ENCODE peak calls at places on chromosomes 6 and 20, in seven cellular contexts. One of them, this sample, is unnamed.

GRCh38 chr20:4811661-4812181 is 90.0 kb downstream of the PRND start:
- DNase-seq in dorsolateral prefrontal cortex: peak; percentile 51
- DNase-seq in CD14-positive monocyte: peak; percentile 90
- DNase-seq in OCI-LY7: peak; percentile 82
- DNase-seq in brain microvascular endothelial cell: no peak
- DNase-seq in astrocyte of the cerebellum: no peak
- DNase-seq in IMR-90: no peak
- DNase-seq in this sample: peak; percentile 41

GRCh38 chr6:6812427-6812826 is 223.9 kb downstream of the LY86 start:
- DNase-seq in dorsolateral prefrontal cortex: no peak
- DNase-seq in CD14-positive monocyte: no peak
- DNase-seq in OCI-LY7: no peak
- DNase-seq in brain microvascular endothelial cell: no peak
- DNase-seq in astrocyte of the cerebellum: no peak
- DNase-seq in IMR-90: no peak
- DNase-seq in this sample: no peak

GRCh38 chr6:136685540-136686108 is 106.7 kb downstream of the MAP3K5 start:
- DNase-seq in dorsolateral prefrontal cortex: no peak
- DNase-seq in CD14-positive monocyte: no peak
- DNase-seq in OCI-LY7: no peak
- DNase-seq in brain microvascular endothelial cell: no peak
- DNase-seq in astrocyte of the cerebellum: no peak
- DNase-seq in IMR-90: peak; percentile 21
- DNase-seq in this sample: no peak

GRCh38 chr6:84801250-84801649 is 36.9 kb upstream of the TBX18 start:
- DNase-seq in dorsolateral prefrontal cortex: no peak
- DNase-seq in CD14-positive monocyte: no peak
- DNase-seq in OCI-LY7: no peak
- DNase-seq in brain microvascular endothelial cell: no peak
- DNase-seq in astrocyte of the cerebellum: no peak
- DNase-seq in IMR-90: no peak
- DNase-seq in this sample: no peak

GRCh38 chr6:16758163-16758975 is 2.9 kb downstream of the ATXN1 start:
- DNase-seq in dorsolateral prefrontal cortex: no peak
- DNase-seq in CD14-positive monocyte: no peak
- DNase-seq in OCI-LY7: no peak
- DNase-seq in brain microvascular endothelial cell: no peak
- DNase-seq in astrocyte of the cerebellum: no peak
- DNase-seq in IMR-90: no peak
- DNase-seq in this sample: no peak

GRCh38 chr6:9699890-9700289 is 715.0 kb downstream of the TFAP2A start:
- DNase-seq in dorsolateral prefrontal cortex: peak; percentile 37
- DNase-seq in CD14-positive monocyte: no peak
- DNase-seq in OCI-LY7: no peak
- DNase-seq in brain microvascular endothelial cell: no peak
- DNase-seq in astrocyte of the cerebellum: no peak
- DNase-seq in IMR-90: no peak
- DNase-seq in this sample: no peak

GRCh38 chr6:89359561-89359960 is 7.0 kb upstream of the UBE2J1 start:
- DNase-seq in dorsolateral prefrontal cortex: no peak
- DNase-seq in CD14-positive monocyte: no peak
- DNase-seq in OCI-LY7: no peak
- DNase-seq in brain microvascular endothelial cell: no peak
- DNase-seq in astrocyte of the cerebellum: no peak
- DNase-seq in IMR-90: no peak
- DNase-seq in this sample: no peak

GRCh38 chr6:163741743-163742363 is 327.3 kb downstream of the QKI start:
- DNase-seq in dorsolateral prefrontal cortex: no peak
- DNase-seq in CD14-positive monocyte: no peak
- DNase-seq in OCI-LY7: no peak
- DNase-seq in brain microvascular endothelial cell: no peak
- DNase-seq in astrocyte of the cerebellum: no peak
- DNase-seq in IMR-90: no peak
- DNase-seq in this sample: no peak

GRCh38 chr6:89281779-89282246 is 33.3 kb downstream of the GABRR2 start:
- DNase-seq in dorsolateral prefrontal cortex: no peak
- DNase-seq in CD14-positive monocyte: peak; percentile 69
- DNase-seq in OCI-LY7: peak; percentile 58
- DNase-seq in brain microvascular endothelial cell: peak; percentile 29
- DNase-seq in astrocyte of the cerebellum: no peak
- DNase-seq in IMR-90: peak; percentile 42
- DNase-seq in this sample: no peak

GRCh38 chr20:2283706-2284423 is 11.9 kb upstream of the TGM3 start:
- DNase-seq in dorsolateral prefrontal cortex: no peak
- DNase-seq in CD14-positive monocyte: no peak
- DNase-seq in OCI-LY7: no peak
- DNase-seq in brain microvascular endothelial cell: no peak
- DNase-seq in astrocyte of the cerebellum: no peak
- DNase-seq in IMR-90: no peak
- DNase-seq in this sample: no peak

GRCh38 chr20:44942264-44942973 is 17.8 kb downstream of the TOMM34 start:
- DNase-seq in dorsolateral prefrontal cortex: no peak
- DNase-seq in CD14-positive monocyte: no peak
- DNase-seq in OCI-LY7: no peak
- DNase-seq in brain microvascular endothelial cell: no peak
- DNase-seq in astrocyte of the cerebellum: no peak
- DNase-seq in IMR-90: no peak
- DNase-seq in this sample: no peak
- TF ChIP-seq CTCF in dorsolateral prefrontal cortex: no peak
- TF ChIP-seq CTCF in CD14-positive monocyte: no peak
- TF ChIP-seq CTCF in OCI-LY7: no peak
- TF ChIP-seq CTCF in brain microvascular endothelial cell: peak; percentile 25
- TF ChIP-seq CTCF in astrocyte of the cerebellum: no peak
- TF ChIP-seq CTCF in IMR-90: no peak
- TF ChIP-seq CTCF in this sample: no peak

GRCh38 chr6:2596222-2596621 is 154.5 kb downstream of the MYLK4 start:
- DNase-seq in dorsolateral prefrontal cortex: no peak
- DNase-seq in CD14-positive monocyte: no peak
- DNase-seq in OCI-LY7: peak; percentile 11
- DNase-seq in brain microvascular endothelial cell: no peak
- DNase-seq in astrocyte of the cerebellum: no peak
- DNase-seq in IMR-90: no peak
- DNase-seq in this sample: no peak
- TF ChIP-seq CTCF in dorsolateral prefrontal cortex: no peak
- TF ChIP-seq CTCF in CD14-positive monocyte: no peak
- TF ChIP-seq CTCF in OCI-LY7: peak; percentile 69
- TF ChIP-seq CTCF in brain microvascular endothelial cell: peak; percentile 56
- TF ChIP-seq CTCF in astrocyte of the cerebellum: no peak
- TF ChIP-seq CTCF in IMR-90: no peak
- TF ChIP-seq CTCF in this sample: peak; percentile 33

DNA sequence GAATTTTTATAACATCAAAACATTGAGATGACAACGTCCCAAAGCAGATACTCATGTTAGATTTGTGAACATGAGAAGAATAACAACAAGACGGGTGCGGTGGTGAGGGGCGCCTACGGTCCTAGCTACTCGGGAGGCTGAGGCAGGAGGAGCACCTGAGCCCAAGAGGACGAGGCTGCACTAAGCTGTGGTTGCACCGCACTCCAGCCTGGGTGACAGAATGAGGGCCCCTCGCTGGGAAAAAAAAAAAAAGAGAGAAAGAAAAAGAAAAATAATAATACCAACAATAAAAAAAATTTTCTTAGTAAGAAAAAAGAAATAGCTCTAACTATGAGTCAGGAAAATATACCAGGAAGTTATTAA is 15.1 kb downstream of the TCFL5 start:
- DNase-seq in dorsolateral prefrontal cortex: no peak
- DNase-seq in CD14-positive monocyte: no peak
- DNase-seq in OCI-LY7: no peak
- DNase-seq in brain microvascular endothelial cell: no peak
- DNase-seq in astrocyte of the cerebellum: no peak
- DNase-seq in IMR-90: no peak
- DNase-seq in this sample: no peak
- TF ChIP-seq CTCF in dorsolateral prefrontal cortex: no peak
- TF ChIP-seq CTCF in CD14-positive monocyte: no peak
- TF ChIP-seq CTCF in OCI-LY7: no peak
- TF ChIP-seq CTCF in brain microvascular endothelial cell: no peak
- TF ChIP-seq CTCF in astrocyte of the cerebellum: no peak
- TF ChIP-seq CTCF in IMR-90: no peak
- TF ChIP-seq CTCF in this sample: no peak

GRCh38 chr6:31711233-31711632 is 3.9 kb upstream of the LY6G6D start:
- DNase-seq in dorsolateral prefrontal cortex: no peak
- DNase-seq in CD14-positive monocyte: no peak
- DNase-seq in OCI-LY7: no peak
- DNase-seq in brain microvascular endothelial cell: no peak
- DNase-seq in astrocyte of the cerebellum: no peak
- DNase-seq in IMR-90: no peak
- DNase-seq in this sample: no peak

GRCh38 chr6:31713465-31713864 is 1.7 kb upstream of the LY6G6D start:
- DNase-seq in dorsolateral prefrontal cortex: no peak
- DNase-seq in CD14-positive monocyte: no peak
- DNase-seq in OCI-LY7: no peak
- DNase-seq in brain microvascular endothelial cell: no peak
- DNase-seq in astrocyte of the cerebellum: no peak
- DNase-seq in IMR-90: no peak
- DNase-seq in this sample: no peak

GRCh38 chr6:31713991-31714684 is 1.0 kb upstream of the LY6G6D start:
- DNase-seq in dorsolateral prefrontal cortex: no peak
- DNase-seq in CD14-positive monocyte: no peak
- DNase-seq in OCI-LY7: no peak
- DNase-seq in brain microvascular endothelial cell: no peak
- DNase-seq in astrocyte of the cerebellum: no peak
- DNase-seq in IMR-90: no peak
- DNase-seq in this sample: no peak

GRCh38 chr6:31710490-31711219 is 4.0 kb downstream of the LY6G6F start:
- DNase-seq in dorsolateral prefrontal cortex: no peak
- DNase-seq in CD14-positive monocyte: no peak
- DNase-seq in OCI-LY7: no peak
- DNase-seq in brain microvascular endothelial cell: no peak
- DNase-seq in astrocyte of the cerebellum: no peak
- DNase-seq in IMR-90: no peak
- DNase-seq in this sample: no peak

GRCh38 chr6:31712296-31712695 is 2.9 kb upstream of the LY6G6D start:
- DNase-seq in dorsolateral prefrontal cortex: no peak
- DNase-seq in CD14-positive monocyte: no peak
- DNase-seq in OCI-LY7: no peak
- DNase-seq in brain microvascular endothelial cell: no peak
- DNase-seq in astrocyte of the cerebellum: no peak
- DNase-seq in IMR-90: no peak
- DNase-seq in this sample: no peak
- TF ChIP-seq CTCF in dorsolateral prefrontal cortex: no peak
- TF ChIP-seq CTCF in CD14-positive monocyte: peak; percentile 26
- TF ChIP-seq CTCF in OCI-LY7: peak; percentile 30
- TF ChIP-seq CTCF in brain microvascular endothelial cell: peak; percentile 17
- TF ChIP-seq CTCF in astrocyte of the cerebellum: no peak
- TF ChIP-seq CTCF in IMR-90: no peak
- TF ChIP-seq CTCF in this sample: peak; percentile 44

DNA sequence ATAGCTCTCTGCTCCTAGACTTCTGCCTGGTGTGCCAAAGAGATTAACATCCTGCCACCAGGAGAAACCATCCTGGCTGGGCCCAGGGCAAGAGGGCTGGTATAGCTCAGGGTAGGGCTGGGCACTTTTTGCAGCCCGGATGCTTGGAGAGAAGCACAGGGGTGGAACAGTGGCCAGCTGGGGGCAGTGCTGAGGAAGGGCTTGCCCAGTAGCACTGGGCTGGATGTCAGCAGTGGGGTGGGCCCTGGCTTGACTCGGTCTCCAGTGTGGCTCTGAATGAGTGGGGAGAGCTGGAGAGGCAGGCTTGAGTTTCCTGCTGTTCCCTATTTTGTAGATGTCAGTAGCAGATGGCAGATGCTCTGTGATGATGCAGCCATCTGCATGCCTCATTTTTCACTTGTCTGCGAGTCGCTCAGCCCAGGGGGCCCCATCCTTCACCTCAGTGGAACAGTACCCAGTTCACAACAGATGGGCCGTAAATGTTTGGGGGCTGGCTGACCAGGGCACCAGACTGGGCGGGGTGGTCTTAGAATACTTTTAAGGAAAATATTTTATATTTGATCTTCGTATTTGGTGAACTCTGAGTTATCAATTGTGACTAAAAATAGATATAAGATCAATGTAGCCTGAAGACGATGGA is 56.4 kb upstream of the TULP1 start:
- DNase-seq in dorsolateral prefrontal cortex: peak; percentile 39
- DNase-seq in CD14-positive monocyte: no peak
- DNase-seq in OCI-LY7: peak; percentile 19
- DNase-seq in brain microvascular endothelial cell: no peak
- DNase-seq in astrocyte of the cerebellum: no peak
- DNase-seq in IMR-90: no peak
- DNase-seq in this sample: no peak
- TF ChIP-seq CTCF in dorsolateral prefrontal cortex: no peak
- TF ChIP-seq CTCF in CD14-positive monocyte: peak; percentile 38
- TF ChIP-seq CTCF in OCI-LY7: peak; percentile 68
- TF ChIP-seq CTCF in brain microvascular endothelial cell: peak; percentile 75
- TF ChIP-seq CTCF in astrocyte of the cerebellum: peak; percentile 59
- TF ChIP-seq CTCF in IMR-90: peak; percentile 23
- TF ChIP-seq CTCF in this sample: peak; percentile 70

DNA sequence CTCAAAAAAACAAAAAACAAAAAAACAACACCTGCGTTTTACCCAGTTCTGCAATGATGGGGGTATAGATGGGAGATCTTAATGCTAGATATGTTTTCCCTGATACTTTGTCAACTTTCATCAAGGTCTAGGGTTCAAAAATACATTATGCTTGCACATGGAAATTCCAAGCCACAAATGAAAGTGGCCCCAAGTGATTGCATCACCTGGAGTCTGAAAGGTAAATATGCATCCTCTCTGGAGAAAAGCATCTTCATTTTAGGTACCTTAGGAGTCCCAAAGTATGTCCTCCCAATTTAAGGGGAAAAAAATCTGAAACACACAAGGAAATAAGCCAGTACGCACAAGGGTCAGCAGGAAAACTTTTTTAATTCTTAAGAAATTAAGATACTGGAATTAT is 12.6 kb upstream of the ZC3H12D start:
- DNase-seq in dorsolateral prefrontal cortex: no peak
- DNase-seq in CD14-positive monocyte: no peak
- DNase-seq in OCI-LY7: no peak
- DNase-seq in brain microvascular endothelial cell: no peak
- DNase-seq in astrocyte of the cerebellum: no peak
- DNase-seq in IMR-90: no peak
- DNase-seq in this sample: no peak
- TF ChIP-seq CTCF in dorsolateral prefrontal cortex: no peak
- TF ChIP-seq CTCF in CD14-positive monocyte: no peak
- TF ChIP-seq CTCF in OCI-LY7: no peak
- TF ChIP-seq CTCF in brain microvascular endothelial cell: no peak
- TF ChIP-seq CTCF in astrocyte of the cerebellum: no peak
- TF ChIP-seq CTCF in IMR-90: no peak
- TF ChIP-seq CTCF in this sample: no peak

GRCh38 chr20:34579191-34579661 is 20.7 kb downstream of the MAP1LC3A start:
- DNase-seq in dorsolateral prefrontal cortex: peak; percentile 91
- DNase-seq in CD14-positive monocyte: no peak
- DNase-seq in OCI-LY7: no peak
- DNase-seq in brain microvascular endothelial cell: peak; percentile 77
- DNase-seq in astrocyte of the cerebellum: peak; percentile 51
- DNase-seq in IMR-90: peak; percentile 82
- DNase-seq in this sample: no peak
- TF ChIP-seq CTCF in dorsolateral prefrontal cortex: peak; percentile 77
- TF ChIP-seq CTCF in CD14-positive monocyte: no peak
- TF ChIP-seq CTCF in OCI-LY7: no peak
- TF ChIP-seq CTCF in brain microvascular endothelial cell: peak; percentile 85
- TF ChIP-seq CTCF in astrocyte of the cerebellum: peak; percentile 77
- TF ChIP-seq CTCF in IMR-90: peak; percentile 84
- TF ChIP-seq CTCF in this sample: peak; percentile 92

This sample was measured in chondrocyte.